ENCODE peak calls at places on chromosomes 2 and 18, in eight cellular contexts. One of them, this sample, is unnamed.

GRCh38 chr2:217085543-217085942 is 225.7 kb upstream of the TNP1 start:
- DNase-seq in NCI-H2081: no peak
- DNase-seq in ELF-1: no peak
- DNase-seq in sciatic nerve: no peak
- DNase-seq in substantia nigra: no peak
- DNase-seq in thoracic aorta: no peak
- DNase-seq in activated CD4-positive, alpha-beta T cell treated with anti-CD3 and anti-CD28 coated beads for 24 hours: no peak
- DNase-seq in non-pigmented ciliary epithelial cell: no peak
- DNase-seq in this sample: no peak

GRCh38 chr2:238475571-238475970 is 48.8 kb downstream of the ASB1 start:
- DNase-seq in NCI-H2081: no peak
- DNase-seq in ELF-1: peak; percentile 50
- DNase-seq in sciatic nerve: no peak
- DNase-seq in substantia nigra: no peak
- DNase-seq in thoracic aorta: no peak
- DNase-seq in activated CD4-positive, alpha-beta T cell treated with anti-CD3 and anti-CD28 coated beads for 24 hours: no peak
- DNase-seq in non-pigmented ciliary epithelial cell: no peak
- DNase-seq in this sample: no peak

GRCh38 chr2:203740741-203741363 is 34.4 kb downstream of the CD28 start:
- DNase-seq in NCI-H2081: no peak
- DNase-seq in ELF-1: no peak
- DNase-seq in sciatic nerve: no peak
- DNase-seq in substantia nigra: no peak
- DNase-seq in thoracic aorta: no peak
- DNase-seq in activated CD4-positive, alpha-beta T cell treated with anti-CD3 and anti-CD28 coated beads for 24 hours: no peak
- DNase-seq in non-pigmented ciliary epithelial cell: peak; percentile 50
- DNase-seq in this sample: no peak

GRCh38 chr18:63440219-63440618 is 17.9 kb upstream of the VPS4B start:
- DNase-seq in NCI-H2081: no peak
- DNase-seq in ELF-1: no peak
- DNase-seq in sciatic nerve: no peak
- DNase-seq in substantia nigra: no peak
- DNase-seq in thoracic aorta: no peak
- DNase-seq in activated CD4-positive, alpha-beta T cell treated with anti-CD3 and anti-CD28 coated beads for 24 hours: no peak
- DNase-seq in non-pigmented ciliary epithelial cell: no peak
- DNase-seq in this sample: no peak

GRCh38 chr2:130957920-130958319 is 121.2 kb downstream of the ARHGEF4 start:
- DNase-seq in NCI-H2081: no peak
- DNase-seq in ELF-1: no peak
- DNase-seq in sciatic nerve: no peak
- DNase-seq in substantia nigra: no peak
- DNase-seq in thoracic aorta: no peak
- DNase-seq in activated CD4-positive, alpha-beta T cell treated with anti-CD3 and anti-CD28 coated beads for 24 hours: no peak
- DNase-seq in non-pigmented ciliary epithelial cell: no peak
- DNase-seq in this sample: no peak

GRCh38 chr18:42306208-42306980 is 351.4 kb downstream of the PIK3C3 start:
- DNase-seq in NCI-H2081: no peak
- DNase-seq in ELF-1: no peak
- DNase-seq in sciatic nerve: no peak
- DNase-seq in substantia nigra: no peak
- DNase-seq in thoracic aorta: no peak
- DNase-seq in activated CD4-positive, alpha-beta T cell treated with anti-CD3 and anti-CD28 coated beads for 24 hours: no peak
- DNase-seq in non-pigmented ciliary epithelial cell: no peak
- DNase-seq in this sample: no peak

GRCh38 chr2:3960106-3960505 is 256.7 kb downstream of the DCDC2C start:
- DNase-seq in NCI-H2081: no peak
- DNase-seq in ELF-1: no peak
- DNase-seq in sciatic nerve: no peak
- DNase-seq in substantia nigra: no peak
- DNase-seq in thoracic aorta: no peak
- DNase-seq in activated CD4-positive, alpha-beta T cell treated with anti-CD3 and anti-CD28 coated beads for 24 hours: no peak
- DNase-seq in non-pigmented ciliary epithelial cell: no peak
- DNase-seq in this sample: peak; percentile 24

GRCh38 chr2:224885836-224886547 is 156.3 kb downstream of the DOCK10 start:
- DNase-seq in NCI-H2081: no peak
- DNase-seq in ELF-1: no peak
- DNase-seq in sciatic nerve: no peak
- DNase-seq in substantia nigra: no peak
- DNase-seq in thoracic aorta: no peak
- DNase-seq in activated CD4-positive, alpha-beta T cell treated with anti-CD3 and anti-CD28 coated beads for 24 hours: no peak
- DNase-seq in non-pigmented ciliary epithelial cell: peak; percentile 58
- DNase-seq in this sample: peak; percentile 53

GRCh38 chr2:133817680-133818566 is 249.7 kb upstream of the NCKAP5 start:
- DNase-seq in NCI-H2081: no peak
- DNase-seq in ELF-1: no peak
- DNase-seq in sciatic nerve: no peak
- DNase-seq in substantia nigra: no peak
- DNase-seq in thoracic aorta: no peak
- DNase-seq in activated CD4-positive, alpha-beta T cell treated with anti-CD3 and anti-CD28 coated beads for 24 hours: no peak
- DNase-seq in non-pigmented ciliary epithelial cell: peak; percentile 98
- DNase-seq in this sample: peak; percentile 90

GRCh38 chr18:76458522-76459311 is 36.3 kb downstream of the ZNF516 start:
- DNase-seq in NCI-H2081: no peak
- DNase-seq in ELF-1: no peak
- DNase-seq in sciatic nerve: peak; percentile 53
- DNase-seq in substantia nigra: no peak
- DNase-seq in thoracic aorta: no peak
- DNase-seq in activated CD4-positive, alpha-beta T cell treated with anti-CD3 and anti-CD28 coated beads for 24 hours: no peak
- DNase-seq in non-pigmented ciliary epithelial cell: no peak
- DNase-seq in this sample: no peak

GRCh38 chr2:197028230-197028629 is 101.7 kb upstream of the PGAP1 start:
- DNase-seq in NCI-H2081: no peak
- DNase-seq in ELF-1: peak; percentile 37
- DNase-seq in sciatic nerve: no peak
- DNase-seq in substantia nigra: no peak
- DNase-seq in thoracic aorta: no peak
- DNase-seq in activated CD4-positive, alpha-beta T cell treated with anti-CD3 and anti-CD28 coated beads for 24 hours: no peak
- DNase-seq in non-pigmented ciliary epithelial cell: peak; percentile 67
- DNase-seq in this sample: peak; percentile 84

GRCh38 chr2:168565112-168565511 is 109.0 kb downstream of the CERS6 start:
- DNase-seq in NCI-H2081: no peak
- DNase-seq in ELF-1: no peak
- DNase-seq in sciatic nerve: no peak
- DNase-seq in substantia nigra: no peak
- DNase-seq in thoracic aorta: no peak
- DNase-seq in activated CD4-positive, alpha-beta T cell treated with anti-CD3 and anti-CD28 coated beads for 24 hours: no peak
- DNase-seq in non-pigmented ciliary epithelial cell: peak; percentile 20
- DNase-seq in this sample: no peak

GRCh38 chr18:6355789-6356589 is 58.7 kb downstream of the L3MBTL4 start:
- DNase-seq in NCI-H2081: no peak
- DNase-seq in ELF-1: no peak
- DNase-seq in sciatic nerve: no peak
- DNase-seq in substantia nigra: no peak
- DNase-seq in thoracic aorta: no peak
- DNase-seq in activated CD4-positive, alpha-beta T cell treated with anti-CD3 and anti-CD28 coated beads for 24 hours: no peak
- DNase-seq in non-pigmented ciliary epithelial cell: no peak
- DNase-seq in this sample: peak; percentile 64

GRCh38 chr2:187826023-187826422 is 271.8 kb upstream of the TFPI start:
- DNase-seq in NCI-H2081: no peak
- DNase-seq in ELF-1: no peak
- DNase-seq in sciatic nerve: no peak
- DNase-seq in substantia nigra: no peak
- DNase-seq in thoracic aorta: no peak
- DNase-seq in activated CD4-positive, alpha-beta T cell treated with anti-CD3 and anti-CD28 coated beads for 24 hours: no peak
- DNase-seq in non-pigmented ciliary epithelial cell: no peak
- DNase-seq in this sample: peak; percentile 81

GRCh38 chr2:232367016-232367415 is 11.5 kb upstream of the ALPP start:
- DNase-seq in NCI-H2081: no peak
- DNase-seq in ELF-1: no peak
- DNase-seq in sciatic nerve: peak; percentile 31
- DNase-seq in substantia nigra: no peak
- DNase-seq in thoracic aorta: no peak
- DNase-seq in activated CD4-positive, alpha-beta T cell treated with anti-CD3 and anti-CD28 coated beads for 24 hours: no peak
- DNase-seq in non-pigmented ciliary epithelial cell: no peak
- DNase-seq in this sample: no peak

GRCh38 chr2:201701591-201701990 is 3.1 kb upstream of the MPP4 start:
- DNase-seq in NCI-H2081: no peak
- DNase-seq in ELF-1: no peak
- DNase-seq in sciatic nerve: no peak
- DNase-seq in substantia nigra: no peak
- DNase-seq in thoracic aorta: no peak
- DNase-seq in activated CD4-positive, alpha-beta T cell treated with anti-CD3 and anti-CD28 coated beads for 24 hours: no peak
- DNase-seq in non-pigmented ciliary epithelial cell: no peak
- DNase-seq in this sample: no peak

GRCh38 chr2:46360303-46360702 is 63.1 kb downstream of the EPAS1 start:
- DNase-seq in NCI-H2081: no peak
- DNase-seq in ELF-1: no peak
- DNase-seq in sciatic nerve: no peak
- DNase-seq in substantia nigra: no peak
- DNase-seq in thoracic aorta: no peak
- DNase-seq in activated CD4-positive, alpha-beta T cell treated with anti-CD3 and anti-CD28 coated beads for 24 hours: no peak
- DNase-seq in non-pigmented ciliary epithelial cell: no peak
- DNase-seq in this sample: no peak

GRCh38 chr2:200308421-200309295 is 2.2 kb downstream of the SPATS2L start:
- DNase-seq in NCI-H2081: no peak
- DNase-seq in ELF-1: no peak
- DNase-seq in sciatic nerve: no peak
- DNase-seq in substantia nigra: no peak
- DNase-seq in thoracic aorta: no peak
- DNase-seq in activated CD4-positive, alpha-beta T cell treated with anti-CD3 and anti-CD28 coated beads for 24 hours: no peak
- DNase-seq in non-pigmented ciliary epithelial cell: no peak
- DNase-seq in this sample: no peak

GRCh38 chr2:237651761-237652160 is 24.4 kb downstream of the LRRFIP1 start:
- DNase-seq in NCI-H2081: no peak
- DNase-seq in ELF-1: no peak
- DNase-seq in sciatic nerve: no peak
- DNase-seq in substantia nigra: no peak
- DNase-seq in thoracic aorta: no peak
- DNase-seq in activated CD4-positive, alpha-beta T cell treated with anti-CD3 and anti-CD28 coated beads for 24 hours: no peak
- DNase-seq in non-pigmented ciliary epithelial cell: no peak
- DNase-seq in this sample: no peak

GRCh38 chr2:150466770-150467640 is 20.5 kb downstream of the RND3 start:
- DNase-seq in NCI-H2081: no peak
- DNase-seq in ELF-1: no peak
- DNase-seq in sciatic nerve: no peak
- DNase-seq in substantia nigra: no peak
- DNase-seq in thoracic aorta: no peak
- DNase-seq in activated CD4-positive, alpha-beta T cell treated with anti-CD3 and anti-CD28 coated beads for 24 hours: no peak
- DNase-seq in non-pigmented ciliary epithelial cell: no peak
- DNase-seq in this sample: peak; percentile 61

GRCh38 chr2:135960598-135961551 is 24.6 kb downstream of the DARS1 start:
- DNase-seq in NCI-H2081: peak; percentile 70
- DNase-seq in ELF-1: no peak
- DNase-seq in sciatic nerve: no peak
- DNase-seq in substantia nigra: no peak
- DNase-seq in thoracic aorta: no peak
- DNase-seq in activated CD4-positive, alpha-beta T cell treated with anti-CD3 and anti-CD28 coated beads for 24 hours: no peak
- DNase-seq in non-pigmented ciliary epithelial cell: no peak
- DNase-seq in this sample: peak; percentile 72

GRCh38 chr18:49697757-49698595 is 115.4 kb downstream of the ACAA2 start:
- DNase-seq in NCI-H2081: no peak
- DNase-seq in ELF-1: peak; percentile 47
- DNase-seq in sciatic nerve: no peak
- DNase-seq in substantia nigra: no peak
- DNase-seq in thoracic aorta: no peak
- DNase-seq in activated CD4-positive, alpha-beta T cell treated with anti-CD3 and anti-CD28 coated beads for 24 hours: no peak
- DNase-seq in non-pigmented ciliary epithelial cell: no peak
- DNase-seq in this sample: peak; percentile 75

GRCh38 chr2:99763764-99764163 is 273.9 kb upstream of the REV1 start:
- DNase-seq in NCI-H2081: no peak
- DNase-seq in ELF-1: no peak
- DNase-seq in sciatic nerve: no peak
- DNase-seq in substantia nigra: no peak
- DNase-seq in thoracic aorta: no peak
- DNase-seq in activated CD4-positive, alpha-beta T cell treated with anti-CD3 and anti-CD28 coated beads for 24 hours: no peak
- DNase-seq in non-pigmented ciliary epithelial cell: no peak
- DNase-seq in this sample: no peak

GRCh38 chr2:37301408-37301807 is 23.2 kb downstream of the PRKD3 start:
- DNase-seq in NCI-H2081: no peak
- DNase-seq in ELF-1: no peak
- DNase-seq in sciatic nerve: no peak
- DNase-seq in substantia nigra: no peak
- DNase-seq in thoracic aorta: no peak
- DNase-seq in activated CD4-positive, alpha-beta T cell treated with anti-CD3 and anti-CD28 coated beads for 24 hours: no peak
- DNase-seq in non-pigmented ciliary epithelial cell: no peak
- DNase-seq in this sample: no peak

GRCh38 chr18:75390854-75391253 is 36.6 kb downstream of the SMIM21 start:
- DNase-seq in NCI-H2081: no peak
- DNase-seq in ELF-1: no peak
- DNase-seq in sciatic nerve: no peak
- DNase-seq in substantia nigra: no peak
- DNase-seq in thoracic aorta: no peak
- DNase-seq in activated CD4-positive, alpha-beta T cell treated with anti-CD3 and anti-CD28 coated beads for 24 hours: no peak
- DNase-seq in non-pigmented ciliary epithelial cell: no peak
- DNase-seq in this sample: no peak

GRCh38 chr2:17830053-17831034 is 14.1 kb downstream of the MSGN1 start:
- DNase-seq in NCI-H2081: peak; percentile 58
- DNase-seq in ELF-1: peak; percentile 97
- DNase-seq in sciatic nerve: peak; percentile 83
- DNase-seq in substantia nigra: peak; percentile 37
- DNase-seq in thoracic aorta: no peak
- DNase-seq in activated CD4-positive, alpha-beta T cell treated with anti-CD3 and anti-CD28 coated beads for 24 hours: peak; percentile 1
- DNase-seq in non-pigmented ciliary epithelial cell: peak; percentile 23
- DNase-seq in this sample: peak; percentile 86

GRCh38 chr2:84701880-84702279 is 179.0 kb downstream of the TRABD2A start:
- DNase-seq in NCI-H2081: no peak
- DNase-seq in ELF-1: no peak
- DNase-seq in sciatic nerve: no peak
- DNase-seq in substantia nigra: no peak
- DNase-seq in thoracic aorta: no peak
- DNase-seq in activated CD4-positive, alpha-beta T cell treated with anti-CD3 and anti-CD28 coated beads for 24 hours: no peak
- DNase-seq in non-pigmented ciliary epithelial cell: peak; percentile 77
- DNase-seq in this sample: peak; percentile 32

GRCh38 chr2:156903335-156903734 is 354.2 kb upstream of the GALNT5 start:
- DNase-seq in NCI-H2081: no peak
- DNase-seq in ELF-1: no peak
- DNase-seq in sciatic nerve: no peak
- DNase-seq in substantia nigra: no peak
- DNase-seq in thoracic aorta: no peak
- DNase-seq in activated CD4-positive, alpha-beta T cell treated with anti-CD3 and anti-CD28 coated beads for 24 hours: no peak
- DNase-seq in non-pigmented ciliary epithelial cell: no peak
- DNase-seq in this sample: no peak

GRCh38 chr2:60818272-60818671 is 62.2 kb downstream of the PAPOLG start:
- DNase-seq in NCI-H2081: no peak
- DNase-seq in ELF-1: no peak
- DNase-seq in sciatic nerve: no peak
- DNase-seq in substantia nigra: no peak
- DNase-seq in thoracic aorta: no peak
- DNase-seq in activated CD4-positive, alpha-beta T cell treated with anti-CD3 and anti-CD28 coated beads for 24 hours: peak; percentile 31
- DNase-seq in non-pigmented ciliary epithelial cell: no peak
- DNase-seq in this sample: no peak

GRCh38 chr2:215718890-215719289 is 283.0 kb upstream of the FN1 start:
- DNase-seq in NCI-H2081: no peak
- DNase-seq in ELF-1: no peak
- DNase-seq in sciatic nerve: no peak
- DNase-seq in substantia nigra: no peak
- DNase-seq in thoracic aorta: no peak
- DNase-seq in activated CD4-positive, alpha-beta T cell treated with anti-CD3 and anti-CD28 coated beads for 24 hours: no peak
- DNase-seq in non-pigmented ciliary epithelial cell: no peak
- DNase-seq in this sample: no peak

GRCh38 chr2:88880441-88880953 is 189.0 kb downstream of the RPIA start:
- DNase-seq in NCI-H2081: peak; percentile 68
- DNase-seq in ELF-1: peak; percentile 41
- DNase-seq in sciatic nerve: no peak
- DNase-seq in substantia nigra: no peak
- DNase-seq in thoracic aorta: no peak
- DNase-seq in activated CD4-positive, alpha-beta T cell treated with anti-CD3 and anti-CD28 coated beads for 24 hours: peak; percentile 7
- DNase-seq in non-pigmented ciliary epithelial cell: no peak
- DNase-seq in this sample: peak; percentile 65

GRCh38 chr18:35430721-35431441 is 53.7 kb upstream of the ZNF396 start:
- DNase-seq in NCI-H2081: no peak
- DNase-seq in ELF-1: no peak
- DNase-seq in sciatic nerve: no peak
- DNase-seq in substantia nigra: no peak
- DNase-seq in thoracic aorta: no peak
- DNase-seq in activated CD4-positive, alpha-beta T cell treated with anti-CD3 and anti-CD28 coated beads for 24 hours: no peak
- DNase-seq in non-pigmented ciliary epithelial cell: no peak
- DNase-seq in this sample: no peak

GRCh38 chr2:38116762-38117161 is 40.8 kb upstream of the CYP1B1 start:
- DNase-seq in NCI-H2081: no peak
- DNase-seq in ELF-1: no peak
- DNase-seq in sciatic nerve: no peak
- DNase-seq in substantia nigra: no peak
- DNase-seq in thoracic aorta: no peak
- DNase-seq in activated CD4-positive, alpha-beta T cell treated with anti-CD3 and anti-CD28 coated beads for 24 hours: no peak
- DNase-seq in non-pigmented ciliary epithelial cell: no peak
- DNase-seq in this sample: peak; percentile 27